ENCODE peak calls at places on chromosomes 4 and X, in nine cellular contexts. One of them, this sample, is unnamed.

GRCh38 chr4:140448830-140449229 is 21.4 kb upstream of the CLGN start:
- DNase-seq in activated gamma-delta T cell: no peak
- DNase-seq in GM10248: no peak
- DNase-seq in activated CD4-positive, alpha-beta T cell treated with anti-CD3 and anti-CD28 coated beads, Interleukin-2, amount 10 ng/mL, durations not matched to agents 7 days and 5 days: no peak
- DNase-seq in T-helper 9 cell: no peak
- DNase-seq in HTR-8/SVneo: no peak
- DNase-seq in AG10803: no peak
- DNase-seq in activated CD4-positive, CD25-positive, alpha-beta regulatory T cell treated with anti-CD3 and anti-CD28 coated beads, Interleukin-2, amount 50 U/mL, for 16 hours: no peak
- DNase-seq in ELR: no peak
- DNase-seq in this sample: no peak

GRCh38 chr4:116839826-116840225 is 245.6 kb downstream of the TRAM1L1 start:
- DNase-seq in HTR-8/SVneo: no peak
- DNase-seq in T-helper 9 cell: no peak
- DNase-seq in activated CD4-positive, alpha-beta T cell treated with anti-CD3 and anti-CD28 coated beads, Interleukin-2, amount 10 ng/mL, durations not matched to agents 7 days and 5 days: no peak
- DNase-seq in GM10248: no peak
- DNase-seq in AG10803: no peak
- DNase-seq in activated gamma-delta T cell: no peak
- DNase-seq in ELR: peak
- DNase-seq in activated CD4-positive, CD25-positive, alpha-beta regulatory T cell treated with anti-CD3 and anti-CD28 coated beads, Interleukin-2, amount 50 U/mL, for 16 hours: no peak
- DNase-seq in this sample: no peak

GRCh38 chr4:110172972-110173371 is 25.4 kb downstream of the ELOVL6 start:
- DNase-seq in T-helper 9 cell: no peak
- DNase-seq in HTR-8/SVneo: no peak
- DNase-seq in activated gamma-delta T cell: no peak
- DNase-seq in activated CD4-positive, alpha-beta T cell treated with anti-CD3 and anti-CD28 coated beads, Interleukin-2, amount 10 ng/mL, durations not matched to agents 7 days and 5 days: no peak
- DNase-seq in AG10803: no peak
- DNase-seq in ELR: no peak
- DNase-seq in activated CD4-positive, CD25-positive, alpha-beta regulatory T cell treated with anti-CD3 and anti-CD28 coated beads, Interleukin-2, amount 50 U/mL, for 16 hours: no peak
- DNase-seq in GM10248: no peak
- DNase-seq in this sample: no peak

GRCh38 chr4:12399781-12400180 is 971.1 kb upstream of the HS3ST1 start:
- DNase-seq in HTR-8/SVneo: no peak
- DNase-seq in activated CD4-positive, CD25-positive, alpha-beta regulatory T cell treated with anti-CD3 and anti-CD28 coated beads, Interleukin-2, amount 50 U/mL, for 16 hours: no peak
- DNase-seq in GM10248: no peak
- DNase-seq in activated gamma-delta T cell: no peak
- DNase-seq in activated CD4-positive, alpha-beta T cell treated with anti-CD3 and anti-CD28 coated beads, Interleukin-2, amount 10 ng/mL, durations not matched to agents 7 days and 5 days: no peak
- DNase-seq in AG10803: no peak
- DNase-seq in T-helper 9 cell: no peak
- DNase-seq in ELR: no peak
- DNase-seq in this sample: no peak

GRCh38 chr4:62288803-62289541 is 1088.8 kb downstream of the ADGRL3 start:
- DNase-seq in activated CD4-positive, CD25-positive, alpha-beta regulatory T cell treated with anti-CD3 and anti-CD28 coated beads, Interleukin-2, amount 50 U/mL, for 16 hours: no peak
- DNase-seq in T-helper 9 cell: no peak
- DNase-seq in activated CD4-positive, alpha-beta T cell treated with anti-CD3 and anti-CD28 coated beads, Interleukin-2, amount 10 ng/mL, durations not matched to agents 7 days and 5 days: no peak
- DNase-seq in AG10803: no peak
- DNase-seq in activated gamma-delta T cell: no peak
- DNase-seq in HTR-8/SVneo: no peak
- DNase-seq in ELR: peak
- DNase-seq in GM10248: no peak
- DNase-seq in this sample: peak

GRCh38 chrX:153634236-153634635 is 12.8 kb upstream of the DUSP9 start:
- DNase-seq in ELR: no peak
- DNase-seq in AG10803: no peak
- DNase-seq in activated CD4-positive, CD25-positive, alpha-beta regulatory T cell treated with anti-CD3 and anti-CD28 coated beads, Interleukin-2, amount 50 U/mL, for 16 hours: no peak
- DNase-seq in activated CD4-positive, alpha-beta T cell treated with anti-CD3 and anti-CD28 coated beads, Interleukin-2, amount 10 ng/mL, durations not matched to agents 7 days and 5 days: no peak
- DNase-seq in T-helper 9 cell: no peak
- DNase-seq in HTR-8/SVneo: no peak
- DNase-seq in GM10248: no peak
- DNase-seq in activated gamma-delta T cell: no peak
- DNase-seq in this sample: no peak

GRCh38 chrX:69321006-69321655 is 155.9 kb upstream of the PJA1 start:
- DNase-seq in ELR: no peak
- DNase-seq in AG10803: no peak
- DNase-seq in HTR-8/SVneo: no peak
- DNase-seq in GM10248: no peak
- DNase-seq in T-helper 9 cell: no peak
- DNase-seq in activated CD4-positive, CD25-positive, alpha-beta regulatory T cell treated with anti-CD3 and anti-CD28 coated beads, Interleukin-2, amount 50 U/mL, for 16 hours: no peak
- DNase-seq in activated CD4-positive, alpha-beta T cell treated with anti-CD3 and anti-CD28 coated beads, Interleukin-2, amount 10 ng/mL, durations not matched to agents 7 days and 5 days: no peak
- DNase-seq in activated gamma-delta T cell: no peak
- DNase-seq in this sample: no peak

GRCh38 chrX:48573690-48574269 is 504 bp upstream of the RBM3 start:
- DNase-seq in ELR: no peak
- DNase-seq in activated CD4-positive, alpha-beta T cell treated with anti-CD3 and anti-CD28 coated beads, Interleukin-2, amount 10 ng/mL, durations not matched to agents 7 days and 5 days: peak
- DNase-seq in T-helper 9 cell: peak
- DNase-seq in AG10803: no peak
- DNase-seq in HTR-8/SVneo: no peak
- DNase-seq in activated gamma-delta T cell: peak
- DNase-seq in GM10248: no peak
- DNase-seq in activated CD4-positive, CD25-positive, alpha-beta regulatory T cell treated with anti-CD3 and anti-CD28 coated beads, Interleukin-2, amount 50 U/mL, for 16 hours: no peak
- DNase-seq in this sample: no peak

GRCh38 chrX:17496407-17496806 is 121.4 kb downstream of the NHS start:
- DNase-seq in activated CD4-positive, alpha-beta T cell treated with anti-CD3 and anti-CD28 coated beads, Interleukin-2, amount 10 ng/mL, durations not matched to agents 7 days and 5 days: no peak
- DNase-seq in activated CD4-positive, CD25-positive, alpha-beta regulatory T cell treated with anti-CD3 and anti-CD28 coated beads, Interleukin-2, amount 50 U/mL, for 16 hours: no peak
- DNase-seq in activated gamma-delta T cell: no peak
- DNase-seq in HTR-8/SVneo: no peak
- DNase-seq in ELR: no peak
- DNase-seq in AG10803: no peak
- DNase-seq in GM10248: no peak
- DNase-seq in T-helper 9 cell: no peak
- DNase-seq in this sample: no peak

GRCh38 chrX:114152130-114152529 is 431.8 kb upstream of the HTR2C start:
- DNase-seq in AG10803: peak
- DNase-seq in HTR-8/SVneo: peak
- DNase-seq in activated gamma-delta T cell: no peak
- DNase-seq in activated CD4-positive, alpha-beta T cell treated with anti-CD3 and anti-CD28 coated beads, Interleukin-2, amount 10 ng/mL, durations not matched to agents 7 days and 5 days: no peak
- DNase-seq in GM10248: no peak
- DNase-seq in ELR: peak
- DNase-seq in T-helper 9 cell: no peak
- DNase-seq in activated CD4-positive, CD25-positive, alpha-beta regulatory T cell treated with anti-CD3 and anti-CD28 coated beads, Interleukin-2, amount 50 U/mL, for 16 hours: no peak
- DNase-seq in this sample: peak

GRCh38 chrX:69144854-69145253 is 20.4 kb downstream of the PJA1 start:
- DNase-seq in ELR: no peak
- DNase-seq in activated CD4-positive, CD25-positive, alpha-beta regulatory T cell treated with anti-CD3 and anti-CD28 coated beads, Interleukin-2, amount 50 U/mL, for 16 hours: no peak
- DNase-seq in HTR-8/SVneo: no peak
- DNase-seq in activated gamma-delta T cell: no peak
- DNase-seq in AG10803: no peak
- DNase-seq in T-helper 9 cell: no peak
- DNase-seq in GM10248: no peak
- DNase-seq in activated CD4-positive, alpha-beta T cell treated with anti-CD3 and anti-CD28 coated beads, Interleukin-2, amount 10 ng/mL, durations not matched to agents 7 days and 5 days: no peak
- DNase-seq in this sample: no peak

This sample was measured in adipocyte.